ENCODE peak calls at places on chromosome 10, in four cellular contexts. A is ovary, P is epithelial cell of proximal tubule, T is fibroblast of mammary gland. B is an unnamed sample.

GRCh38 chr10:126196225-126196624 is 192.1 kb downstream of the ADAM12 start:
- DNase-seq in A (no peak), P (no peak), T (no peak), B (no peak)

GRCh38 chr10:86064219-86064618 is 302.4 kb downstream of the GRID1 start:
- DNase-seq in A (no peak), P (no peak), T (no peak), B (no peak)

GRCh38 chr10:132532784-132533560 is 4.6 kb upstream of the INPP5A start:
- DNase-seq in A (no peak), P (peak; percentile 62), T (peak; percentile 78), B (no peak)

GRCh38 chr10:99433378-99434020 is 3.1 kb upstream of the GOT1 start:
- DNase-seq in A (no peak), P (no peak), T (peak; percentile 7), B (no peak)

GRCh38 chr10:102916173-102916572 is 1.9 kb upstream of the CNNM2 start:
- DNase-seq in A (no peak), P (no peak), T (no peak), B (no peak)

GRCh38 chr10:63083904-63084689 is 49.0 kb upstream of the NRBF2 start:
- DNase-seq in A (peak; percentile 60), P (no peak), T (peak; percentile 87), B (peak; percentile 67)

GRCh38 chr10:113268186-113268585 is 284.7 kb upstream of the HABP2 start:
- DNase-seq in A (no peak), P (no peak), T (peak; percentile 72), B (no peak)

GRCh38 chr10:86535057-86535882 is 13.7 kb upstream of the WAPL start:
- DNase-seq in A (peak; percentile 67), P (no peak), T (peak; percentile 42), B (peak; percentile 42)

GRCh38 chr10:45599646-45600045 is 72.9 kb downstream of the ZFAND4 start:
- DNase-seq in A (no peak), P (no peak), T (no peak), B (no peak)

GRCh38 chr10:47358457-47358856 is 10.3 kb downstream of the RBP3 start:
- DNase-seq in A (no peak), P (no peak), T (no peak), B (no peak)

GRCh38 chr10:121753726-121754476 is 155.7 kb upstream of the FGFR2 start:
- DNase-seq in A (no peak), P (no peak), T (peak; percentile 92), B (peak; percentile 39)

GRCh38 chr10:26214538-26215461 is 1.8 kb upstream of the GAD2 start:
- DNase-seq in A (no peak), P (no peak), T (no peak), B (no peak)

GRCh38 chr10:128337860-128338378 is 211.7 kb upstream of the MKI67 start:
- DNase-seq in A (no peak), P (no peak), T (no peak), B (peak; percentile 31)

GRCh38 chr10:88091490-88092061 is 228.2 kb downstream of the PTEN start:
- DNase-seq in A (no peak), P (no peak), T (no peak), B (no peak)

GRCh38 chr10:45354261-45354660 is 19.8 kb upstream of the ALOX5 start:
- DNase-seq in A (no peak), P (no peak), T (no peak), B (no peak)

GRCh38 chr10:34433241-34434076 is 381.6 kb downstream of the PARD3 start:
- DNase-seq in A (no peak), P (no peak), T (peak; percentile 85), B (no peak)

GRCh38 chr10:3805227-3805790 is 20.3 kb upstream of the KLF6 start:
- DNase-seq in A (no peak), P (peak; percentile 94), T (peak; percentile 97), B (no peak)

GRCh38 chr10:4670737-4671136 is 155.3 kb upstream of the AKR1E2 start:
- DNase-seq in A (no peak), P (no peak), T (peak; percentile 58), B (no peak)

GRCh38 chr10:86298501-86299001 is 68.0 kb downstream of the GRID1 start:
- DNase-seq in A (peak; percentile 7), P (no peak), T (no peak), B (no peak)

GRCh38 chr10:6109444-6109775 is 20.6 kb downstream of the RBM17 start:
- DNase-seq in A (no peak), P (no peak), T (no peak), B (no peak)

GRCh38 chr10:86937502-86938154 is 19.8 kb downstream of the MMRN2 start:
- DNase-seq in A (no peak), P (no peak), T (no peak), B (no peak)

DNA sequence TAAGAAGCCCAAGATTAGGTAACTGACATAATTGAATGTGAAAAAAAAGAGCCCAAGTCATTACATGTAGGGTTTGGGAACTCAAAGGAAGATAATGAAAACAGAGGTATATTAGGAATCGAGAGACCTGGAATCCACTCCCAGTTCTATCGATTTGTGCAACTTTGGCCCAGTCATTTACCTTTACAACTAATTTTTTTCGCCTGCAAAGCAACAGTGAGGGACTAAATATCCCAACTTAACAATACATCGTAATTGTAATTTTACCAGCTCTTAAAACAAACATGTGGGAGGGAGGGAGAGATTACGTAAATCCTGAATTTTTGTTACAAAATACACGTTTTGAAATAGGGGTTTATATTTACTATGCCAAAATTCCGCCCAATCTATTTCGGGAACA is 1.4 kb downstream of the MINDY3 start:
- DNase-seq in A (no peak), P (no peak), T (no peak), B (no peak)
- H3K4me3 ChIP-seq in A (peak overlapping the region; percentile 94), P (peak overlapping the region; percentile 90), T (peak overlapping the region; percentile 97), B (peak overlapping the region; percentile 95)

GRCh38 chr10:79292789-79293746 is 54.2 kb upstream of the PPIF start:
- DNase-seq in A (no peak), P (no peak), T (no peak), B (no peak)

GRCh38 chr10:79298403-79299244 is 48.6 kb upstream of the PPIF start:
- DNase-seq in A (peak; percentile 75), P (peak; percentile 38), T (peak; percentile 98), B (no peak)

GRCh38 chr10:79296431-79296830 is 50.8 kb upstream of the PPIF start:
- DNase-seq in A (no peak), P (no peak), T (no peak), B (no peak)

GRCh38 chr10:79293841-79294705 is 53.2 kb upstream of the PPIF start:
- DNase-seq in A (no peak), P (no peak), T (peak; percentile 67), B (no peak)

DNA sequence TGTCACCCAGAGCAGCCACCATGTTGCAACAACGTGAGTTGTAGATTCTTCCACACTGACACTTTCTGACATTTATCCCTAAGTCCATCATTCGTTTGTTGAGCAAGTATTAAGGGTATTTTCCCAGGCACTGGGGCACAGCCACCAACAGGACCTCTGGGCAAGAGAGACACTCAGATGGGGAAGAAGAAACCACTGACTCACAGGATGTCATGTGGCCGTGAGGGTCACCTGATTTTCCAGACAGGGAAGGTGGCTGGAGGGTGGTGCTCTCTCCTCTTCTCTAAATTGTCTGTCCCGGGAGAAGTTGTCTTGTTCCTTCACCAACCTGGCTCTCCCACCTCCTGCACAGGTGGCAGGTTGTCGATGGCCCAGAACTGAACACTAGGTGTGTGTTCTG is 51.7 kb upstream of the PPIF start:
- DNase-seq in A (no peak), P (no peak), T (no peak), B (no peak)
- TF ChIP-seq CTCF in A (no peak), P (no peak), T (no peak), B (no peak)

GRCh38 chr10:97768322-97769315 is 3.2 kb downstream of the SFRP5 start:
- DNase-seq in A (no peak), P (no peak), T (no peak), B (no peak)

GRCh38 chr10:97770265-97770664 is 1.5 kb downstream of the SFRP5 start:
- DNase-seq in A (no peak), P (no peak), T (no peak), B (no peak)

GRCh38 chr10:97773096-97773495 is 1.3 kb upstream of the SFRP5 start:
- DNase-seq in A (no peak), P (no peak), T (no peak), B (no peak)

GRCh38 chr10:97771913-97772823 is at the start of gene SFRP5:
- DNase-seq in A (no peak), P (no peak), T (no peak), B (no peak)

GRCh38 chr10:97771055-97771811 is 566 bp downstream of the SFRP5 start:
- DNase-seq in A (no peak), P (no peak), T (peak; percentile 10), B (no peak)
- H3K4me3 ChIP-seq in A (no peak overlapping the region), P (peak overlapping the region; percentile 21), T (no peak overlapping the region), B (no peak overlapping the region)

DNA sequence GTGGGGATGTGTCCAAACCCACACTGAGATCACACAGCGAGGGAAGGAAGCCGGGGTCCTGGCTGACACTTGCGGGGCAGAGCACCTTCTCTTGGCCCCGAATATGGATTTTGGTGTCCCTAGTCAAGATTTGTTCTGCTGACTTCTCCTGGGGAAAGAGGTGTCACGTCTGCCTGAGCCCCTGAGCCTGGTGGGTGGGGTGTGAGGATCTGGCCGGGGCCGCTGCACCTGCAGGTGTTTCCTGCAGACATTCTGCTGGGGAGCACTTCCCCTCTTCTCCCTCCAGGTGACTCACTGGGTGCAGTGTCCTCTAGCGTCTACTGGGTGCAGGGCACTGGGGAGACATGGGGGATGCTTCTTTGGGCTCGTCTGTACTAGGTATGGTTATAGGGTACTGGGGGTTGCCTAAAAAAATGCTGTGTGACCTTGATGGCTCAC is 99.2 kb downstream of the GRK5 start:
- DNase-seq in A (no peak), P (no peak), T (no peak), B (no peak)
- TF ChIP-seq CTCF in A (no peak), P (peak; percentile 47), T (peak; percentile 0), B (no peak)

GRCh38 chr10:52313350-52314006 is 603 bp upstream of the DKK1 start:
- DNase-seq in A (no peak), P (no peak), T (no peak), B (no peak)

GRCh38 chr10:52314007-52314821 is at the start of gene DKK1:
- DNase-seq in A (no peak), P (no peak), T (peak; percentile 74), B (no peak)

GRCh38 chr10:52316005-52316404 is 1.9 kb downstream of the DKK1 start:
- DNase-seq in A (no peak), P (no peak), T (peak; percentile 35), B (no peak)

GRCh38 chr10:52316500-52316899 is 2.4 kb downstream of the DKK1 start:
- DNase-seq in A (no peak), P (no peak), T (no peak), B (no peak)

GRCh38 chr10:52314822-52315552 is 906 bp downstream of the DKK1 start:
- DNase-seq in A (no peak), P (no peak), T (peak; percentile 40), B (no peak)
- H3K4me3 ChIP-seq in A (no peak overlapping the region), P (peak overlapping the region; percentile 58), T (peak overlapping the region; percentile 73), B (no peak overlapping the region)

B was measured in LNCaP clone FGC.